ENCODE peak calls at places on chromosomes 16 and 17, in four cellular contexts. X, Z, D and R are unnamed samples.

GRCh38 chr17:73071387-73071999 is 21.0 kb downstream of the SLC39A11 start:
- DNase-seq in X (no peak), Z (no peak), D (no peak), R (no peak)

GRCh38 chr16:71623597-71623996 is 2.4 kb upstream of the MARVELD3 start:
- DNase-seq in X (no peak), Z (no peak), D (no peak), R (no peak)

GRCh38 chr17:17700251-17700969 is 19.2 kb downstream of the RAI1 start:
- DNase-seq in X (no peak), Z (no peak), D (no peak), R (no peak)

GRCh38 chr17:37111329-37111728 is 162.6 kb downstream of the AATF start:
- DNase-seq in X (no peak), Z (peak), D (no peak), R (no peak)

GRCh38 chr17:71486171-71486740 is 634.6 kb upstream of the SOX9 start:
- DNase-seq in X (no peak), Z (no peak), D (no peak), R (no peak)

GRCh38 chr16:15639061-15639568 is 3.8 kb downstream of the MARF1 start:
- DNase-seq in X (no peak), Z (no peak), D (no peak), R (no peak)

GRCh38 chr17:17752822-17753448 is 71.7 kb downstream of the RAI1 start:
- DNase-seq in X (no peak), Z (no peak), D (no peak), R (no peak)

GRCh38 chr17:64331946-64332493 is 58.6 kb downstream of the PECAM1 start:
- DNase-seq in X (no peak), Z (no peak), D (no peak), R (peak)

GRCh38 chr17:6439951-6440350 is 4.3 kb upstream of the PIMREG start:
- DNase-seq in X (no peak), Z (no peak), D (no peak), R (no peak)

GRCh38 chr17:49861150-49861884 is 13.4 kb upstream of the TAC4 start:
- DNase-seq in X (peak), Z (no peak), D (peak), R (no peak)

GRCh38 chr16:89599451-89599858 is 14.0 kb upstream of the DPEP1 start:
- DNase-seq in X (no peak), Z (no peak), D (no peak), R (no peak)

GRCh38 chr17:2250140-2251095 is 53.2 kb downstream of the SMG6 start:
- DNase-seq in X (no peak), Z (no peak), D (peak), R (no peak)

GRCh38 chr17:30344283-30345088 is 10.6 kb upstream of the TMIGD1 start:
- DNase-seq in X (peak), Z (peak), D (no peak), R (peak)

GRCh38 chr16:70715860-70716357 is 30.1 kb upstream of the MTSS2 start:
- DNase-seq in X (peak), Z (peak), D (no peak), R (no peak)

GRCh38 chr16:83344014-83344413 is 463.8 kb upstream of the HSBP1 start:
- DNase-seq in X (no peak), Z (no peak), D (peak), R (no peak)

GRCh38 chr17:50604470-50604869 is 30.2 kb upstream of the ABCC3 start:
- DNase-seq in X (peak), Z (no peak), D (no peak), R (peak)

GRCh38 chr17:39626671-39627169 is at the start of gene PPP1R1B:
- DNase-seq in X (no peak), Z (no peak), D (no peak), R (no peak)

GRCh38 chr17:28399808-28400207 is 6.2 kb downstream of the SLC46A1 start:
- DNase-seq in X (no peak), Z (no peak), D (no peak), R (no peak)

GRCh38 chr16:50665128-50665878 is 15.8 kb downstream of the SNX20 start:
- DNase-seq in X (peak), Z (peak), D (peak), R (peak)

GRCh38 chr17:61591018-61591417 is at the start of gene NACA2:
- DNase-seq in X (no peak), Z (no peak), D (no peak), R (no peak)

GRCh38 chr17:72790194-72790593 is 302.3 kb downstream of the SLC39A11 start:
- DNase-seq in X (no peak), Z (no peak), D (no peak), R (no peak)

GRCh38 chr17:41547378-41547841 is 19.3 kb upstream of the KRT19 start:
- DNase-seq in X (no peak), Z (no peak), D (no peak), R (no peak)

GRCh38 chr16:17578921-17579876 is 108.4 kb upstream of the XYLT1 start:
- DNase-seq in X (peak), Z (no peak), D (peak), R (no peak)

GRCh38 chr16:89315791-89316581 is 98.5 kb downstream of the ZNF778 start:
- DNase-seq in X (no peak), Z (no peak), D (peak), R (peak)

GRCh38 chr17:38434178-38434665 is 6.0 kb downstream of the ARHGAP23 start:
- DNase-seq in X (no peak), Z (peak), D (no peak), R (no peak)

GRCh38 chr17:83067718-83068261 is 11.6 kb upstream of the METRNL start:
- DNase-seq in X (no peak), Z (no peak), D (peak), R (no peak)

GRCh38 chr16:56708821-56709685 is 20.9 kb upstream of the NUP93 start:
- DNase-seq in X (no peak), Z (no peak), D (no peak), R (no peak)

GRCh38 chr17:81332949-81333570 is 38.0 kb upstream of the SLC38A10 start:
- DNase-seq in X (no peak), Z (no peak), D (no peak), R (no peak)

GRCh38 chr17:32487460-32488176 is 825 bp downstream of the CDK5R1 start:
- DNase-seq in X (no peak), Z (no peak), D (no peak), R (no peak)